ENCODE peak calls at places on chromosomes 6 and 20, in six cellular contexts. R is psoas muscle, Z is fibroblast of lung, V is SJSA1, Y is heart right ventricle, C is neuronal stem cell. K is an unnamed sample. For H3K27me3, the result is how much of the 10 kb centered on the place peaks cover.

GRCh38 chr20:34891166-34892062 is 15.0 kb downstream of the ACSS2 start:
- DNase-seq in Y (no peak), C (no peak), Z (peak), R (no peak), V (no peak), K (no peak)

GRCh38 chr20:37479275-37479674 is 41.8 kb upstream of the NNAT start:
- DNase-seq in C (no peak), Y (no peak), V (no peak), R (no peak), Z (no peak), K (no peak)

GRCh38 chr20:11919046-11919445 is 1.4 kb downstream of the BTBD3 start:
- DNase-seq in Z (peak), Y (peak), C (no peak), R (no peak), V (no peak), K (no peak)

GRCh38 chr6:29759457-29759856 is 36.2 kb downstream of the HLA-F start:
- DNase-seq in V (no peak), Z (no peak), R (no peak), C (no peak), Y (no peak), K (no peak)

GRCh38 chr6:44045672-44046015 is 81.6 kb downstream of the MRPL14 start:
- DNase-seq in Z (no peak), V (no peak), Y (peak), R (no peak), C (no peak), K (peak)

GRCh38 chr20:4135385-4136077 is 120.2 kb upstream of the RNF24 start:
- DNase-seq in R (peak), Z (peak), Y (no peak), C (no peak), V (peak), K (no peak)

GRCh38 chr6:77457720-77458349 is 5.5 kb downstream of the HTR1B start:
- DNase-seq in Z (peak), R (peak), C (peak), Y (peak), V (peak), K (peak)

GRCh38 chr6:94065707-94066337 is 646.5 kb upstream of the EPHA7 start:
- DNase-seq in C (no peak), Z (no peak), Y (no peak), R (no peak), V (no peak), K (no peak)

GRCh38 chr20:63775096-63775978 is 35.8 kb downstream of the SLC2A4RG start:
- DNase-seq in V (peak), R (peak), Z (peak), Y (peak), C (peak), K (no peak)

GRCh38 chr20:24948939-24949679 is at the start of gene CST7:
- DNase-seq in R (no peak), Y (peak), V (peak), Z (peak), C (no peak), K (peak)

GRCh38 chr6:138580801-138581200 is 81.5 kb upstream of the NHSL1 start:
- DNase-seq in Y (no peak), C (no peak), V (no peak), Z (no peak), R (no peak), K (no peak)

GRCh38 chr6:4672772-4673171 is 103.4 kb upstream of the CDYL start:
- DNase-seq in Y (no peak), C (no peak), Z (peak), V (no peak), R (no peak), K (no peak)

GRCh38 chr6:134663800-134664535 is 285.9 kb downstream of the ALDH8A1 start:
- DNase-seq in R (no peak), C (no peak), V (no peak), Y (no peak), Z (peak), K (no peak)
- H3K27ac ChIP-seq in R (no peak), C (no peak), V (no peak), Y (no peak), Z (no peak), K (no peak)

GRCh38 chr6:88167625-88167937 is 1.4 kb upstream of the CNR1 start:
- DNase-seq in Z (no peak), C (no peak), V (no peak), R (no peak), Y (no peak), K (no peak)
- H3K27me3 ChIP-seq in Z (under half), C (under half), V (half or more), R (half or more), Y (under half), K (half or more)

DNA sequence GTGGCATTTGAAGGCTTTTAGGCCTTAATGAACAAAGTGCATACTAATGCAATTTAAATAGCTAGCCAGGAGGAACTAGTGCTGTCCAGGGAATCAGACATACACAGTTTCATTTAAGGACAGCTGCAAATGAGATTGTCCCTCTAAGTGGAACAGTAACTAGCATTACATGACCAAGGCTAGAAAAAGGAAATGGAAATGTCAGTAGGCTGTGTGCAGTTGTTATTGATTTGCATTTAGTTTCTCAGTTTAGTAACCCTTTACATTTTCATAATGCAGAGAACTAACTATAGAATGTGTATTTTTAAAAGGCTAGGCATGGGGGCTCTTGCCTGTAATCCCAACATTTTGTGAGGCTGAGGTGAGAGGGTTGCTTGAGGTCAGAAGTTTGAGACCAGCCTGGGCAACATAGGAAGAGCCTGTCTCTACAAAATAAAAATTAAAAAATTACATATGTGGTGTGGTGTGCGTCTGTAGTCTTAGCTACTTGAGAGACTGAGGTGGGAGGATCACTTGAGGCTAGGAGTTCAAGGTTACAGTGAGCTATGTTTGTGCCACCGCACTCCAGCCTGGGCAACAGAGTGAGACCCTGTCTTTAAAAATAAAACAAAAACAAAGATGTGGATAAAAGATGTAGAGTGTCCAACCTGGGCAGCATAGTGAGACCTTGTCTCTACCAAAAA is 468.0 kb downstream of the UTRN start:
- DNase-seq in Z (no peak), R (no peak), V (no peak), Y (no peak), C (no peak), K (no peak)
- H3K27ac ChIP-seq in Z (no peak), R (no peak), V (no peak), Y (no peak), C (no peak), K (no peak)

GRCh38 chr20:58853466-58853865 is 950 bp downstream of the GNAS start:
- DNase-seq in Z (no peak), V (no peak), Y (no peak), R (no peak), C (no peak), K (no peak)
- H3K27me3 ChIP-seq in Z (under half), V (under half), Y (half or more), R (half or more), C (under half), K (half or more)

DNA sequence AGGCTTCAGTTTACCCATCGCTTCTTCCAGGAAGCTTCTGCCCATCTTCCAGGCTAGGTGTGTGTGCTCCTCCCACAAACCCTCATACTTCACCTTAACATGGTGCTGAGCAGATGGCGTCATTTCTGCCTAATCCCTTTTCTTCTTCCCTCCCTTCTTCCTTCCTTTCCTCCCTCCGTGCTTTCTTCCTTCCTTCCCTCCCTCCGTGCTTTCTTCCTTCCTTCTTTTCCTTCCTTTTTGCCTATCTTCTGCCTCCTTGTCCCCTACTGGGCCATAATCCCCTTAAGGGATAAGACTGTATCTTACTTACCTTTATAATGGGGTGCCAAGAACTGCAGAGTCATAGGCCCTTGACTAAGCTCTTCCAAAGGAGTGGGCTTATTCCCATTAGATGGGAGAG is 27.5 kb upstream of the PMEPA1 start:
- DNase-seq in Z (no peak), V (no peak), C (no peak), R (no peak), Y (no peak), K (no peak)
- H3K27ac ChIP-seq in Z (no peak), V (no peak), C (no peak), R (no peak), Y (no peak), K (no peak)

GRCh38 chr6:27388293-27389197 is at the start of gene ZNF391:
- DNase-seq in C (peak), Y (peak), Z (peak), R (peak), V (peak), K (peak)
- H3K27me3 ChIP-seq in C (under half), Y (under half), Z (under half), R (under half), V (under half), K (under half)

GRCh38 chr6:90184334-90185298 is 112.0 kb downstream of the BACH2 start:
- DNase-seq in R (no peak), Y (no peak), C (no peak), Z (peak), V (peak), K (no peak)
- H3K27ac ChIP-seq in R (peak), Y (peak), C (no peak), Z (no peak), V (no peak), K (no peak)

K was measured in left lung.